ENCODE peak calls at places on chromosomes 11 and 22, in four cellular contexts. One of them, this sample, is unnamed. For H3K4me1, the result is how much of the 10 kb centered on the place peaks cover.

GRCh38 chr11:44746894-44747293 is 20.1 kb downstream of the TSPAN18 start:
- DNase-seq in IMR-90: no peak
- DNase-seq in K562: no peak
- DNase-seq in GM12878: no peak
- DNase-seq in this sample: no peak

GRCh38 chr22:20241579-20242392 is 26.3 kb downstream of the RTN4R start:
- DNase-seq in IMR-90: no peak
- DNase-seq in K562: no peak
- DNase-seq in GM12878: no peak
- DNase-seq in this sample: no peak

GRCh38 chr22:47210112-47210657 is 447.7 kb downstream of the TBC1D22A start:
- DNase-seq in IMR-90: no peak
- DNase-seq in K562: no peak
- DNase-seq in GM12878: no peak
- DNase-seq in this sample: no peak

GRCh38 chr22:16917144-16918003 is 90.6 kb downstream of the GAB4 start:
- DNase-seq in IMR-90: peak
- DNase-seq in K562: peak
- DNase-seq in GM12878: peak
- DNase-seq in this sample: peak

GRCh38 chr11:31262761-31263160 is 106.8 kb downstream of the DCDC1 start:
- DNase-seq in IMR-90: peak
- DNase-seq in K562: no peak
- DNase-seq in GM12878: no peak
- DNase-seq in this sample: no peak

GRCh38 chr11:91435694-91436375 is 788.8 kb upstream of the FAT3 start:
- DNase-seq in IMR-90: no peak
- DNase-seq in K562: no peak
- DNase-seq in GM12878: no peak
- DNase-seq in this sample: peak

GRCh38 chr11:21888814-21889213 is 304.1 kb upstream of the ANO5 start:
- DNase-seq in IMR-90: no peak
- DNase-seq in K562: no peak
- DNase-seq in GM12878: no peak
- DNase-seq in this sample: peak

GRCh38 chr11:44936527-44936926 is 14.2 kb downstream of the TP53I11 start:
- DNase-seq in IMR-90: peak
- DNase-seq in K562: peak
- DNase-seq in GM12878: no peak
- DNase-seq in this sample: peak

GRCh38 chr22:48744283-48744641 is 1083.4 kb downstream of the BRD1 start:
- DNase-seq in IMR-90: no peak
- DNase-seq in K562: no peak
- DNase-seq in GM12878: no peak
- DNase-seq in this sample: no peak

GRCh38 chr11:32752001-32752400 is 42.5 kb downstream of the CCDC73 start:
- DNase-seq in IMR-90: no peak
- DNase-seq in K562: no peak
- DNase-seq in GM12878: no peak
- DNase-seq in this sample: no peak

GRCh38 chr11:889261-889660 is 21.3 kb downstream of the CHID1 start:
- DNase-seq in IMR-90: no peak
- DNase-seq in K562: no peak
- DNase-seq in GM12878: no peak
- DNase-seq in this sample: no peak

GRCh38 chr22:38214248-38215056 is 12.7 kb downstream of the MAFF start:
- DNase-seq in IMR-90: peak
- DNase-seq in K562: peak
- DNase-seq in GM12878: no peak
- DNase-seq in this sample: no peak
- H3K4me1 ChIP-seq in IMR-90: under half
- H3K4me1 ChIP-seq in K562: under half
- H3K4me1 ChIP-seq in GM12878: under half
- H3K4me1 ChIP-seq in this sample: under half

DNA sequence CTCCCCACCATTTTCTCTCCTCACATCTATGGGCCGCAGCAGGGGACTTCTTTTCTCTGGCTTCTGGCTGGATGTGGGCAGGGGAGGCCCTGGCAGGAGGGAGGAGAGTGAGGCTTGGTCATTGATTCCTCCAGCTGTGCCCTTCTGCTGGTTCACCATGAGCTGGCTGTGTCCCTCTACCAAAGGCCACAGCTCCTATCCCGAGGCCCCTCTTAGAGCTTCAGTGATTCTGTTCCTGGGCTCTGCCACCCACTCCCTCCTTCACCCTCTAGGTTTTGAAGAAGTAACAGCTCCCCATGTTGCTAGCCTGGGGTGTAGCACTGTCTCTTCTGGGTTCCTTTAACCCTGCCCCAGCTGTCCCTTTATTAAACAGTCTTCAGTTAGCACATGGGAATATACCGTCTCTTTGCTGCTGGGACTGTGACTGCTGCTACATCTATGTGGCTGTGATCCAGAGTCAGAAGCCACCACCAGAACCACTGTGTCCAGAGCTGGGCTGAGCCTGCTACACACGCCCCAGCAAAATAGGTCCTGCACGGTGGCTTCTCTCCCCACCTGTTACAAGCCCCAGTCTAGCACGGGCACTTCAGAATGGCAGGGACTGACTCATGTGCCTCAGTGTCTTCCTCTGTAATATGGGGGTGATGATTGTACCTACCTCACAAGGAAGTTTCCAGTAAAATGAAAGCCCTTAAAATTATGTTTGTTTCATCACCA is 578 bp upstream of the PARVG start:
- DNase-seq in IMR-90: no peak
- DNase-seq in K562: no peak
- DNase-seq in GM12878: no peak
- DNase-seq in this sample: no peak
- TF ChIP-seq ELK1 in IMR-90: no peak
- TF ChIP-seq ELK1 in K562: no peak
- TF ChIP-seq ELK1 in GM12878: no peak
- TF ChIP-seq ELK1 in this sample: no peak

GRCh38 chr11:122746050-122746478 is 90.5 kb downstream of the UBASH3B start:
- DNase-seq in IMR-90: no peak
- DNase-seq in K562: no peak
- DNase-seq in GM12878: peak
- DNase-seq in this sample: no peak
- H3K4me1 ChIP-seq in IMR-90: under half
- H3K4me1 ChIP-seq in K562: under half
- H3K4me1 ChIP-seq in GM12878: under half
- H3K4me1 ChIP-seq in this sample: under half

GRCh38 chr22:26172389-26172990 is 3.2 kb downstream of the SEZ6L start:
- DNase-seq in IMR-90: peak
- DNase-seq in K562: peak
- DNase-seq in GM12878: no peak
- DNase-seq in this sample: peak

GRCh38 chr22:26168934-26169311 is 339 bp upstream of the SEZ6L start:
- DNase-seq in IMR-90: no peak
- DNase-seq in K562: no peak
- DNase-seq in GM12878: no peak
- DNase-seq in this sample: no peak

GRCh38 chr22:26169312-26170111 is at the start of gene SEZ6L:
- DNase-seq in IMR-90: no peak
- DNase-seq in K562: peak
- DNase-seq in GM12878: no peak
- DNase-seq in this sample: no peak

GRCh38 chr22:26170112-26170492 is 840 bp downstream of the SEZ6L start:
- DNase-seq in IMR-90: no peak
- DNase-seq in K562: no peak
- DNase-seq in GM12878: no peak
- DNase-seq in this sample: no peak

GRCh38 chr22:26170795-26171194 is 1.5 kb downstream of the SEZ6L start:
- DNase-seq in IMR-90: no peak
- DNase-seq in K562: peak
- DNase-seq in GM12878: no peak
- DNase-seq in this sample: no peak
- TF ChIP-seq ELK1 in IMR-90: no peak
- TF ChIP-seq ELK1 in K562: no peak
- TF ChIP-seq ELK1 in GM12878: no peak
- TF ChIP-seq ELK1 in this sample: no peak

DNA sequence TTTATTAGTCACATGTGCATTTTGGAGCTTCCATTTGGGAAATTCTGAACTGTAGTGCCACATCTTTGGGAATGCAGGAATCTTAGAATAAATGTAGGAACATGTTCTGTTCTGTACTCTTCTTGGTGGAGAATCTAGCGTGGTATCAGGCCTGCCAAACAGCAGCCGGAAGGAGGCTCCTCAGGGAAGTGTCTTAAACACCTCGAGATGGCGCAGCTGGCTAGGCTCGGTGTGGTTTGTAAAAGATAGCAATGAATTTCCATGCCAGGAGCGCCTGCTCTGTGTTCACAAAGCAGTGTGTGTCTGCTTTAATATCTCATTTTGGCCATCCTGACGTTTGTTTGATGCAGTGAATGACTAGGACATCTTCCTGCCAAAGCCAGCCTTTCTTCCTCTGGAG is 145.1 kb downstream of the ATXN10 start:
- DNase-seq in IMR-90: no peak
- DNase-seq in K562: no peak
- DNase-seq in GM12878: no peak
- DNase-seq in this sample: no peak
- H3K4me1 ChIP-seq in IMR-90: under half
- H3K4me1 ChIP-seq in K562: under half
- H3K4me1 ChIP-seq in GM12878: under half
- H3K4me1 ChIP-seq in this sample: under half

DNA sequence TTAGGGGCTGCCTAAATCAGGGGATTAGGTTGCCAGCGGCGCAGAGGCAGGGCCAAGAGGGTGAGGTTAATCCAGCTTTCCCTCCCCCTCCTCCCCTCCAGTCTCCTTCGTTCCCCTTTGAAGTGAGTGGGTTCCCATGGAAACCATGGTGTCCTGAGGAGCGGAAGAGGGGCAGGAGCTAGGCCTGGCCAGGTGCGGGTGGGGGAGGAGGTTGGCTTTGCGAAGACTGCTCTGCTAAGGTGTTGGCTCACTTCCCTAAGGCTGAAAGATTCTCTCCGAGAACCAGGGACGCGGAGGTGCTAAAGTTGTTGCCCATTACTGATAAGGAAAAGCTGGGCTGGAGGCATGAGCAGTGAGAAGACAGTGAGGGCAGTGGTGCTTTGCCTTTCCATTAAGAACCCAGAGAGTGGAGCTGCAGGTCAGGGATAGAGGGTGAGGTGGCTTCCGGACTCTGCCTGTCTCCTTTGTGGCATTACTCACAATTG is 124.6 kb downstream of the FEZ1 start:
- DNase-seq in IMR-90: no peak
- DNase-seq in K562: no peak
- DNase-seq in GM12878: no peak
- DNase-seq in this sample: no peak
- TF ChIP-seq ELK1 in IMR-90: no peak
- TF ChIP-seq ELK1 in K562: no peak
- TF ChIP-seq ELK1 in GM12878: no peak
- TF ChIP-seq ELK1 in this sample: no peak

This sample was measured in A549.